ENCODE peak calls at places on chromosomes 2 and 18, in five cellular contexts. B is fibroblast of lung, E is mammary epithelial cell, W is astrocyte, N is MM.1S. A is an unnamed sample.

GRCh38 chr2:71550801-71551630 is 97.7 kb downstream of the DYSF start:
- DNase-seq in B (no peak), E (no peak), W (no peak), N (no peak), A (peak)

GRCh38 chr18:35189510-35189909 is 51.3 kb upstream of the ZNF397 start:
- DNase-seq in B (no peak), E (no peak), W (no peak), N (no peak), A (no peak)

GRCh38 chr2:233059797-233060499 is at the start of gene INPP5D:
- DNase-seq in B (no peak), E (no peak), W (no peak), N (peak), A (peak)

GRCh38 chr2:38260469-38260868 is 116.6 kb downstream of the ATL2 start:
- DNase-seq in B (no peak), E (no peak), W (no peak), N (no peak), A (no peak)

GRCh38 chr18:52340466-52341378 is 725 bp downstream of the DCC start:
- DNase-seq in B (peak), E (peak), W (no peak), N (no peak), A (no peak)

GRCh38 chr2:182506606-182507005 is 79.8 kb upstream of the PDE1A start:
- DNase-seq in B (peak), E (no peak), W (peak), N (no peak), A (peak)

GRCh38 chr18:26547302-26548143 is 830 bp downstream of the KCTD1 start:
- DNase-seq in B (peak), E (peak), W (peak), N (no peak), A (peak)

GRCh38 chr2:95698166-95698565 is 106.4 kb downstream of the TRIM43 start:
- DNase-seq in B (peak), E (no peak), W (peak), N (no peak), A (no peak)

GRCh38 chr2:207202645-207203044 is 36.9 kb upstream of the KLF7 start:
- DNase-seq in B (peak), E (peak), W (peak), N (peak), A (no peak)

GRCh38 chr2:132798334-132798733 is 128.3 kb upstream of the LYPD1 start:
- DNase-seq in B (no peak), E (no peak), W (no peak), N (no peak), A (no peak)

DNA sequence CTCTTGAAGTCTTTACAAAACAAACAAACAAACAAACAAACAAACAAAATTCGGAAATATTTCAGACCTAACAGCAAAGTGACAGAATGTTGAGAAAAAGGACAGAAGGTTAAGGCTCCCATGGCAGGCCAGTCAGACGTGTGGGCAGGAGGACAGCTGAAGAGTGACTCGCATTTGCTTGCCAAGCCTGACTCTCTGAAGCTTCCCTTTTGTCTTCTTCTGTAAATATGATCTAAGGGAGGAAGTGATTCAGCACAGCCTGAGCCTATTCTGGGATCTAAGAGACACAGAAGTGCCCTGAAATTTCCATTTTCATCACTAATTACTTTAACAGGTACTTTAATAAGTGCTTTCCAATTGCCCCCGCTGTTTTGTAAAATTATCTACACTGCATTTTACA is 134.0 kb upstream of the LYPD1 start:
- DNase-seq in B (peak), E (peak), W (peak), N (peak), A (no peak)
- H3K9ac ChIP-seq in B (no peak), E (no peak), W (peak), N (peak), A (no peak)

GRCh38 chr2:133262888-133263287 is 305.4 kb downstream of the NCKAP5 start:
- DNase-seq in B (no peak), E (peak), W (no peak), N (no peak), A (no peak)
- TF ChIP-seq CTCF in B (peak), E (peak), W (peak), N (peak), A (no peak)

DNA sequence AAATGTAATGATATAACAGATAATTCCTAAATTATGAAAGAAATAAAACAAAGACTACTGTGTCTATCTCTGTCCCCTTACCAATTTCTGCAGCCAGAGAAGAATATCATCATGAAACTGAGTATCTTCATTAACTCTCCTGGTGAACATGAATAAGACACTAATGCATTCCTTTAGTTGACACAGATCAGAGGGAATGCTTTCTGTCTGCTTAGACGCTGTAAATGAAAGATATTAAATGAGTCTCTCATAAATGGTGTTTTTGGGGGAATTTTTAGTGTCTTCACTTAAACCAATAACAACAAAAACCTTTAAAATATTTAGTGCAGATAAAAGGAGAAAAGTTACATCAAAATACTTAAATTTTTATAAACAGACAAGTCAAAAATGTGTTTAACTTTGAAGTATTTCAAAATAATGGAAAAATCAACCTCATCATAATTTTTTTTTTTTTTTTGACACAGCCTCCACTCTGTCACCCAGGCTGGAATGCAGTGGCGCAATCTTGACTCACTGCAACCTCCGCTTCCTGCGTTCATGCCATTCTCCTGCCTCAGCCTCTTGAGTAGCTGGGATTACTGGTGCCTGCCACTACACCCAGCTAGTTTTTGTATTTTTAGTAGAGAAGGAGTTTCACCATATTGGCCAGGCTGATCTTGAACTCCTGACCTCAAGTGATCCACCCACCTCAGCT is 16.0 kb downstream of the EPG5 start:
- DNase-seq in B (peak), E (peak), W (peak), N (no peak), A (no peak)
- H3K27ac ChIP-seq in B (peak), E (no peak), W (peak), N (no peak), A (no peak)

GRCh38 chr18:23259701-23260661 is 124.7 kb downstream of the CABLES1 start:
- DNase-seq in B (peak), E (peak), W (peak), N (no peak), A (peak)

GRCh38 chr18:23263551-23264235 is 128.4 kb downstream of the CABLES1 start:
- DNase-seq in B (no peak), E (no peak), W (no peak), N (no peak), A (no peak)

GRCh38 chr18:23257686-23258565 is 122.6 kb downstream of the CABLES1 start:
- DNase-seq in B (peak), E (peak), W (peak), N (no peak), A (no peak)

GRCh38 chr18:23258566-23259265 is 123.4 kb downstream of the CABLES1 start:
- DNase-seq in B (no peak), E (no peak), W (no peak), N (no peak), A (no peak)

DNA sequence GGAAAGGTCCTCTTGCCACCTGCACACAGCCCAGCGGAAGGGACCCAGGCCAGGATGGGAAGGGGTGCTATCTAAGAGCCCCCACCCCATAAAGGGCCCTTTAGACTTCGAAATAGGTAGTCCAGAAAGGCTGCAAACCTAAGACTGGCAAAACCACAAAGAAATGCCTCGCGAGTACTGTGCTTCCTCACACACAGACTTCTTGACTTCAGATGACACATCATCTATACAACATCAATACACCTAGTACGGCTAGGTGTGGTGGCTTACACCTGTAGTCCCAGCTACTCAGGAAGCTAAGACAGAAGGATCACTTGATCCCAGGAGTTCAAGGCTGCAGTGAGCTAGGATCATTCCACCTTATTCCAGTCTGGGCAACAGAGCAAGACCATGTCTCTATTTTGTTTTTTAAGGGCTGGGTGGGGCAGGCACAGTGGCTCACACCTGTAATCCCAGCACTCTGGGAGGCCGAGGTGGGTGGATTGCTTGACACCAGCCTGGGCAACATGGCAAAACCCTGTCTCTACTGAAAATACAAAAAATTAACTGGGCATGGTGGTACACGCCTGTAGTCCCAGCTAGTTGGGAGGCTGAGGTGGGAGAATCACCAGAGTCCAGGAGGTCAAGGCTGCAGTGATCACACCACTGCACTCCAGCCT is 125.8 kb downstream of the CABLES1 start:
- DNase-seq in B (no peak), E (no peak), W (no peak), N (no peak), A (no peak)
- H3K9ac ChIP-seq in B (no peak), E (no peak), W (no peak), N (no peak), A (no peak)

A was measured in kidney.